ENCODE peak calls at places on chromosome 10, in eight cellular contexts. One of them, this sample, is unnamed.

GRCh38 chr10:49602380-49603023 is 7.6 kb upstream of the SLC18A3 start:
- DNase-seq in caudate nucleus: no peak
- DNase-seq in brain microvascular endothelial cell: no peak
- DNase-seq in HS-5: no peak
- DNase-seq in neuronal stem cell: no peak
- DNase-seq in GM20000: no peak
- DNase-seq in NCI-H2171 treated with DMSO at 0.1 percent for 48 hours: no peak
- DNase-seq in naive thymus-derived CD8-positive, alpha-beta T cell: no peak
- DNase-seq in this sample: no peak

GRCh38 chr10:30865141-30865926 is 166.3 kb downstream of the ZNF438 start:
- DNase-seq in naive thymus-derived CD8-positive, alpha-beta T cell: no peak
- DNase-seq in brain microvascular endothelial cell: no peak
- DNase-seq in HS-5: no peak
- DNase-seq in NCI-H2171 treated with DMSO at 0.1 percent for 48 hours: no peak
- DNase-seq in GM20000: no peak
- DNase-seq in neuronal stem cell: no peak
- DNase-seq in caudate nucleus: no peak
- DNase-seq in this sample: no peak

GRCh38 chr10:54559498-54559897 is 241.5 kb downstream of the PCDH15 start:
- DNase-seq in HS-5: peak; percentile 54
- DNase-seq in neuronal stem cell: no peak
- DNase-seq in brain microvascular endothelial cell: no peak
- DNase-seq in GM20000: no peak
- DNase-seq in caudate nucleus: no peak
- DNase-seq in naive thymus-derived CD8-positive, alpha-beta T cell: no peak
- DNase-seq in NCI-H2171 treated with DMSO at 0.1 percent for 48 hours: no peak
- DNase-seq in this sample: no peak

GRCh38 chr10:100766693-100767427 is 21.5 kb downstream of the PAX2 start:
- DNase-seq in caudate nucleus: no peak
- DNase-seq in neuronal stem cell: no peak
- DNase-seq in HS-5: no peak
- DNase-seq in naive thymus-derived CD8-positive, alpha-beta T cell: no peak
- DNase-seq in GM20000: no peak
- DNase-seq in NCI-H2171 treated with DMSO at 0.1 percent for 48 hours: no peak
- DNase-seq in brain microvascular endothelial cell: no peak
- DNase-seq in this sample: no peak

GRCh38 chr10:8045728-8046494 is 8.6 kb upstream of the GATA3 start:
- DNase-seq in GM20000: peak; percentile 41
- DNase-seq in naive thymus-derived CD8-positive, alpha-beta T cell: peak; percentile 36
- DNase-seq in caudate nucleus: no peak
- DNase-seq in brain microvascular endothelial cell: no peak
- DNase-seq in NCI-H2171 treated with DMSO at 0.1 percent for 48 hours: no peak
- DNase-seq in neuronal stem cell: no peak
- DNase-seq in HS-5: no peak
- DNase-seq in this sample: no peak

GRCh38 chr10:104337985-104338735 is at the start of gene ITPRIP:
- DNase-seq in caudate nucleus: peak; percentile 47
- DNase-seq in NCI-H2171 treated with DMSO at 0.1 percent for 48 hours: peak; percentile 21
- DNase-seq in GM20000: peak; percentile 81
- DNase-seq in neuronal stem cell: peak; percentile 73
- DNase-seq in brain microvascular endothelial cell: peak; percentile 79
- DNase-seq in HS-5: no peak
- DNase-seq in naive thymus-derived CD8-positive, alpha-beta T cell: peak; percentile 95
- DNase-seq in this sample: no peak

GRCh38 chr10:126634915-126635314 is 35.6 kb downstream of the C10orf90 start:
- DNase-seq in naive thymus-derived CD8-positive, alpha-beta T cell: no peak
- DNase-seq in brain microvascular endothelial cell: no peak
- DNase-seq in GM20000: no peak
- DNase-seq in caudate nucleus: no peak
- DNase-seq in HS-5: no peak
- DNase-seq in NCI-H2171 treated with DMSO at 0.1 percent for 48 hours: no peak
- DNase-seq in neuronal stem cell: no peak
- DNase-seq in this sample: no peak

GRCh38 chr10:97915346-97915745 is 65.7 kb downstream of the GOLGA7B start:
- DNase-seq in GM20000: no peak
- DNase-seq in HS-5: no peak
- DNase-seq in NCI-H2171 treated with DMSO at 0.1 percent for 48 hours: peak; percentile 63
- DNase-seq in neuronal stem cell: no peak
- DNase-seq in naive thymus-derived CD8-positive, alpha-beta T cell: no peak
- DNase-seq in brain microvascular endothelial cell: no peak
- DNase-seq in caudate nucleus: no peak
- DNase-seq in this sample: no peak

GRCh38 chr10:100654835-100655759 is 90.3 kb upstream of the PAX2 start:
- DNase-seq in caudate nucleus: no peak
- DNase-seq in neuronal stem cell: no peak
- DNase-seq in NCI-H2171 treated with DMSO at 0.1 percent for 48 hours: peak; percentile 7
- DNase-seq in GM20000: no peak
- DNase-seq in naive thymus-derived CD8-positive, alpha-beta T cell: no peak
- DNase-seq in brain microvascular endothelial cell: no peak
- DNase-seq in HS-5: no peak
- DNase-seq in this sample: no peak

GRCh38 chr10:89741126-89741762 is 39.9 kb downstream of the KIF20B start:
- DNase-seq in brain microvascular endothelial cell: no peak
- DNase-seq in neuronal stem cell: no peak
- DNase-seq in NCI-H2171 treated with DMSO at 0.1 percent for 48 hours: no peak
- DNase-seq in HS-5: no peak
- DNase-seq in naive thymus-derived CD8-positive, alpha-beta T cell: no peak
- DNase-seq in caudate nucleus: no peak
- DNase-seq in GM20000: no peak
- DNase-seq in this sample: no peak

GRCh38 chr10:77581738-77582137 is 55.9 kb downstream of the KCNMA1 start:
- DNase-seq in HS-5: no peak
- DNase-seq in neuronal stem cell: no peak
- DNase-seq in NCI-H2171 treated with DMSO at 0.1 percent for 48 hours: no peak
- DNase-seq in brain microvascular endothelial cell: no peak
- DNase-seq in GM20000: no peak
- DNase-seq in caudate nucleus: no peak
- DNase-seq in naive thymus-derived CD8-positive, alpha-beta T cell: no peak
- DNase-seq in this sample: no peak

GRCh38 chr10:4061441-4061951 is 276.5 kb upstream of the KLF6 start:
- DNase-seq in caudate nucleus: no peak
- DNase-seq in NCI-H2171 treated with DMSO at 0.1 percent for 48 hours: no peak
- DNase-seq in GM20000: no peak
- DNase-seq in neuronal stem cell: no peak
- DNase-seq in HS-5: no peak
- DNase-seq in brain microvascular endothelial cell: no peak
- DNase-seq in naive thymus-derived CD8-positive, alpha-beta T cell: no peak
- DNase-seq in this sample: no peak

GRCh38 chr10:96259150-96259549 is 12.2 kb downstream of the BLNK start:
- DNase-seq in GM20000: no peak
- DNase-seq in NCI-H2171 treated with DMSO at 0.1 percent for 48 hours: peak; percentile 72
- DNase-seq in caudate nucleus: no peak
- DNase-seq in HS-5: no peak
- DNase-seq in naive thymus-derived CD8-positive, alpha-beta T cell: no peak
- DNase-seq in brain microvascular endothelial cell: no peak
- DNase-seq in neuronal stem cell: no peak
- DNase-seq in this sample: no peak

GRCh38 chr10:62778125-62778524 is 26.4 kb upstream of the ADO start:
- DNase-seq in HS-5: no peak
- DNase-seq in neuronal stem cell: no peak
- DNase-seq in NCI-H2171 treated with DMSO at 0.1 percent for 48 hours: no peak
- DNase-seq in naive thymus-derived CD8-positive, alpha-beta T cell: no peak
- DNase-seq in caudate nucleus: no peak
- DNase-seq in GM20000: no peak
- DNase-seq in brain microvascular endothelial cell: no peak
- DNase-seq in this sample: no peak

GRCh38 chr10:37758074-37758473 is 99.3 kb downstream of the ZNF248 start:
- DNase-seq in brain microvascular endothelial cell: no peak
- DNase-seq in neuronal stem cell: no peak
- DNase-seq in caudate nucleus: no peak
- DNase-seq in HS-5: no peak
- DNase-seq in NCI-H2171 treated with DMSO at 0.1 percent for 48 hours: no peak
- DNase-seq in GM20000: no peak
- DNase-seq in naive thymus-derived CD8-positive, alpha-beta T cell: no peak
- DNase-seq in this sample: no peak

This sample was measured in glomerular endothelial cell.